ENCODE peak calls at places on chromosome 17, in eight cellular contexts. S is hypothalamus; Y is NCI-H69; N is heart right ventricle; L is lower leg skin; Z is GM23338; F is neural crest cell; P is activated CD4-positive, alpha-beta memory T cell treated with anti-CD3 and anti-CD28 coated beads for 36 hours. I is an unnamed sample.

GRCh38 chr17:36849871-36850348 is 87.4 kb upstream of the LHX1 start:
- DNase-seq in Y (no peak), N (no peak), Z (no peak), P (peak; percentile 88), F (no peak), L (no peak), S (no peak), I (no peak)

GRCh38 chr17:38885044-38885727 is 15.3 kb downstream of the LASP1 start:
- DNase-seq in N (no peak), L (no peak), P (no peak), F (no peak), S (no peak), Z (no peak), Y (no peak), I (no peak)

GRCh38 chr17:76000016-76000754 is 470 bp upstream of the CDK3 start:
- DNase-seq in P (peak; percentile 76), N (no peak), F (peak; percentile 74), S (no peak), L (no peak), Y (peak; percentile 58), Z (peak; percentile 93), I (no peak)

GRCh38 chr17:50939795-50940684 is 73.9 kb upstream of the TOB1 start:
- DNase-seq in Z (no peak), N (no peak), F (no peak), S (no peak), P (no peak), Y (no peak), L (no peak), I (no peak)

GRCh38 chr17:81348097-81349055 is 46.9 kb upstream of the BAHCC1 start:
- DNase-seq in N (no peak), Y (peak; percentile 63), P (no peak), F (no peak), L (no peak), Z (no peak), S (no peak), I (no peak)

GRCh38 chr17:73782641-73783381 is 138.6 kb upstream of the SDK2 start:
- DNase-seq in Y (peak; percentile 57), F (no peak), N (no peak), P (no peak), L (no peak), Z (peak; percentile 80), S (no peak), I (no peak)

GRCh38 chr17:19731626-19732025 is 15.2 kb upstream of the SLC47A2 start:
- DNase-seq in Z (no peak), Y (no peak), S (no peak), N (no peak), F (no peak), L (no peak), P (no peak), I (no peak)

GRCh38 chr17:4742629-4743028 is 2.9 kb upstream of the CXCL16 start:
- DNase-seq in N (no peak), P (no peak), Z (no peak), Y (no peak), S (no peak), F (no peak), L (no peak), I (no peak)

GRCh38 chr17:79781691-79782575 is 4.0 kb downstream of the CBX2 start:
- DNase-seq in F (no peak), Y (no peak), Z (no peak), L (no peak), S (no peak), N (no peak), P (no peak), I (no peak)

GRCh38 chr17:16938496-16939270 is 33.2 kb downstream of the TNFRSF13B start:
- DNase-seq in S (no peak), P (peak; percentile 1), L (peak; percentile 31), Z (no peak), N (no peak), F (no peak), Y (no peak), I (no peak)

GRCh38 chr17:58079300-58080033 is 3.8 kb upstream of the DYNLL2 start:
- DNase-seq in Z (no peak), Y (no peak), S (no peak), F (no peak), N (no peak), P (no peak), L (no peak), I (no peak)

I was measured in amygdala.